ENCODE peak calls at places on chromosomes 4 and X, in seven cellular contexts. B is K562, K is HepG2, Q is SK-N-SH, Y is GM12891, D is H1, T is GM12878. U is an unnamed sample.
A peak's percentile ranks its signal among the peaks of the same experiment; 100 is the strongest.

GRCh38 chr4:42331914-42332368 is 65.3 kb upstream of the SHISA3 start:
- DNase-seq in K (no peak), Y (no peak), T (no peak), Q (no peak), B (no peak), D (no peak), U (no peak)

GRCh38 chr4:137000432-137000831 is 531.9 kb downstream of the PCDH18 start:
- DNase-seq in B (no peak), K (no peak), D (no peak), Q (no peak), T (no peak), Y (no peak), U (no peak)

GRCh38 chr4:56874166-56874565 is 33.5 kb upstream of the REST start:
- DNase-seq in D (peak; percentile 33), K (no peak), Y (no peak), B (peak; percentile 18), T (no peak), Q (no peak), U (no peak)

GRCh38 chr4:25814323-25814722 is 48.5 kb downstream of the SEL1L3 start:
- DNase-seq in Y (no peak), T (no peak), K (no peak), Q (no peak), D (no peak), B (no peak), U (no peak)

GRCh38 chrX:67780694-67781109 is 236.9 kb downstream of the AR start:
- DNase-seq in Q (no peak), D (no peak), K (no peak), Y (no peak), T (no peak), B (peak; percentile 50), U (no peak)

GRCh38 chr4:17552427-17552826 is 24.6 kb upstream of the LAP3 start:
- DNase-seq in Q (peak; percentile 60), Y (no peak), K (no peak), B (no peak), D (no peak), T (no peak), U (no peak)

GRCh38 chrX:134933911-134934310 is 56.9 kb upstream of the SMIM10 start:
- DNase-seq in T (no peak), B (peak; percentile 11), Q (no peak), K (no peak), Y (no peak), D (no peak), U (no peak)

GRCh38 chrX:3371163-3371562 is 24.7 kb upstream of the MXRA5 start:
- DNase-seq in K (no peak), T (no peak), Y (no peak), B (no peak), D (no peak), Q (no peak), U (no peak)

GRCh38 chr4:118905546-118905945 is 16.9 kb downstream of the SYNPO2 start:
- DNase-seq in K (no peak), B (peak; percentile 24), Y (no peak), D (no peak), T (no peak), Q (no peak), U (no peak)

GRCh38 chr4:3074846-3075651 is 568 bp downstream of the HTT start:
- DNase-seq in B (peak; percentile 85), Y (no peak), D (peak; percentile 31), Q (peak; percentile 74), T (no peak), K (peak; percentile 65), U (no peak)
- TF ChIP-seq POLR2AphosphoS5 in B (peak; percentile 39), Y (peak; percentile 97), D (peak; percentile 15), Q (peak; percentile 47), T (peak; percentile 91), K (peak; percentile 57), U (peak; percentile 77)

DNA sequence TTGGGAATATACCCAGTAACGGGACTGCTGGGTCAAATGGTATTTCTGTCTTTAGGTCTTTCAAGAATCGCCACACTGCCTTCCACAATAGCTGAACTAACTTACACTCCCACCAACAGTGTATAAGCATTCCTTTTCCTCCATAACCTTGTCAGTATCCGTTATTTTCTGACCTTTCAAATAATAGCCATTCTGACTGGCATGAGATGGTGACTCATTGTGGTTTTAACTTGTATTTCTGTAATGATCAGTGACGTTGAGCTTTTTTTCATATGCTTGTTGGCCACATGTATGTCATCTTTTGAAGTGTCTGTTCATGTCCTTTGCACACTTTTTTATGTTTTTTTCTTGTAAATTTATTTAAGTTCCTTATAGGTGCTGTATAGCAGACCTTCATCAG is 81.2 kb downstream of the ADAM29 start:
- DNase-seq in K (no peak), T (no peak), D (no peak), Y (no peak), B (no peak), Q (no peak), U (no peak)
- TF ChIP-seq TAF1 in K (no peak), T (no peak), D (no peak), Y (no peak), B (no peak), Q (no peak), U (no peak)

DNA sequence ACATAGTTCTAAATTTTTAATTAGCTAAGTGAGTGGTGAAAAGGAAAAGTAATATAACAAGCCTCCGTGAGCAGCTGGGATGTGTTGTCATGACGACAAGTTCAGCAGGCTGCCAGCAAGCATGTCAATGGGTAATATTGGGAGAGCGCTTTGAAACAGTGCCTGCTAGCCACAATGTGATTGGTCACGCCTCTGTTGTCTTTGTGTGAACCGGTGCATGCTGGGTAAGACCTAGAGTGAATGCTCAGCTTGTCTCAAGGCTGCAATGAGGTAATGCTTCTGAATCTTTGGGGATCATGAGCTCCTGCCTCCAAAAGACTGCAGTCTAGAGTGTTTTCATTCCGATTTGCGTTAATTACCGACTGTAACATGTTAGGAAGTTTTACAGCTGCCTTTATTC is 54.9 kb downstream of the STOX2 start:
- DNase-seq in K (no peak), Q (peak; percentile 78), Y (no peak), D (no peak), B (peak; percentile 6), T (no peak), U (no peak)
- TF ChIP-seq POLR2AphosphoS5 in K (no peak), Q (no peak), Y (no peak), D (no peak), B (no peak), T (no peak), U (no peak)

GRCh38 chrX:69083785-69084184 is 81.5 kb downstream of the PJA1 start:
- DNase-seq in K (no peak), Y (no peak), T (no peak), Q (no peak), D (no peak), B (peak; percentile 7), U (no peak)

GRCh38 chrX:69082753-69083150 is 82.5 kb downstream of the PJA1 start:
- DNase-seq in Q (no peak), D (no peak), B (no peak), K (no peak), Y (no peak), T (no peak), U (no peak)

GRCh38 chrX:69085151-69085550 is 80.1 kb downstream of the PJA1 start:
- DNase-seq in Y (no peak), B (no peak), D (no peak), K (no peak), T (no peak), Q (no peak), U (no peak)

GRCh38 chrX:69082055-69082752 is 83.0 kb downstream of the PJA1 start:
- DNase-seq in B (peak; percentile 7), K (no peak), Y (no peak), D (no peak), T (no peak), Q (no peak), U (no peak)

GRCh38 chrX:69083361-69083760 is 81.9 kb downstream of the PJA1 start:
- DNase-seq in D (no peak), K (no peak), B (no peak), Y (no peak), Q (no peak), T (no peak), U (no peak)
- TF ChIP-seq TAF1 in D (no peak), K (no peak), B (no peak), Y (no peak), Q (no peak), T (no peak), U (no peak)

GRCh38 chrX:23369037-23369436 is 34.4 kb downstream of the PTCHD1 start:
- DNase-seq in Y (no peak), T (no peak), B (no peak), Q (no peak), K (no peak), D (no peak), U (no peak)

GRCh38 chrX:23365541-23365940 is 30.9 kb downstream of the PTCHD1 start:
- DNase-seq in Y (no peak), T (no peak), D (no peak), Q (no peak), K (no peak), B (no peak), U (no peak)

GRCh38 chrX:23364416-23364815 is 29.8 kb downstream of the PTCHD1 start:
- DNase-seq in T (no peak), Y (no peak), K (no peak), Q (no peak), B (no peak), D (no peak), U (no peak)
- TF ChIP-seq POLR2AphosphoS5 in T (no peak), Y (no peak), K (no peak), Q (no peak), B (no peak), D (no peak), U (no peak)

GRCh38 chr4:18630218-18631110 is 608.9 kb upstream of the LCORL start:
- DNase-seq in K (no peak), Y (no peak), Q (no peak), D (no peak), T (no peak), B (no peak), U (no peak)
- TF ChIP-seq TAF1 in K (no peak), Y (no peak), Q (no peak), D (no peak), T (no peak), B (no peak), U (no peak)

U was measured in GM12892.